ENCODE peak calls at places on chromosomes 3 and 15, in eight cellular contexts. R is GM23338, H is mesothelial cell of epicardium, Q is RWPE1, P is suprapubic skin, M is cardiac fibroblast, V is K562, I is body of pancreas. B is an unnamed sample.

GRCh38 chr15:65558336-65558735 is 28.1 kb downstream of the HACD3 start:
- DNase-seq in R (no peak), H (no peak), Q (no peak), P (no peak), M (peak; percentile 49), V (no peak), I (no peak), B (no peak)

GRCh38 chr15:101276501-101277037 is 716 bp downstream of the SELENOS start:
- DNase-seq in R (peak; percentile 53), H (no peak), Q (no peak), P (no peak), M (peak; percentile 57), V (peak; percentile 42), I (no peak), B (peak; percentile 38)

GRCh38 chr15:41501191-41501917 is 7.7 kb downstream of the ITPKA start:
- DNase-seq in R (peak; percentile 64), H (no peak), Q (no peak), P (no peak), M (no peak), V (no peak), I (no peak), B (no peak)

GRCh38 chr15:83871808-83872559 is 218.1 kb downstream of the ADAMTSL3 start:
- DNase-seq in R (no peak), H (no peak), Q (peak; percentile 63), P (no peak), M (peak; percentile 80), V (peak; percentile 16), I (no peak), B (peak; percentile 33)

GRCh38 chr3:71536376-71536965 is 47.1 kb downstream of the FOXP1 start:
- DNase-seq in R (no peak), H (no peak), Q (peak; percentile 36), P (no peak), M (peak; percentile 71), V (no peak), I (no peak), B (no peak)

GRCh38 chr3:39208463-39209055 is 16.2 kb upstream of the XIRP1 start:
- DNase-seq in R (peak; percentile 84), H (no peak), Q (peak; percentile 27), P (no peak), M (peak; percentile 67), V (peak; percentile 76), I (peak; percentile 68), B (no peak)

GRCh38 chr3:121411554-121411953 is 134.2 kb downstream of the POLQ start:
- DNase-seq in R (no peak), H (no peak), Q (no peak), P (no peak), M (peak; percentile 31), V (no peak), I (no peak), B (no peak)

GRCh38 chr15:67433495-67434099 is 87.3 kb upstream of the C15orf61 start:
- DNase-seq in R (peak; percentile 74), H (no peak), Q (peak; percentile 63), P (no peak), M (peak; percentile 73), V (peak; percentile 64), I (peak; percentile 54), B (peak; percentile 52)

GRCh38 chr3:134009345-134010000 is 20.3 kb downstream of the SLCO2A1 start:
- DNase-seq in R (no peak), H (no peak), Q (no peak), P (no peak), M (peak; percentile 60), V (no peak), I (no peak), B (no peak)

DNA sequence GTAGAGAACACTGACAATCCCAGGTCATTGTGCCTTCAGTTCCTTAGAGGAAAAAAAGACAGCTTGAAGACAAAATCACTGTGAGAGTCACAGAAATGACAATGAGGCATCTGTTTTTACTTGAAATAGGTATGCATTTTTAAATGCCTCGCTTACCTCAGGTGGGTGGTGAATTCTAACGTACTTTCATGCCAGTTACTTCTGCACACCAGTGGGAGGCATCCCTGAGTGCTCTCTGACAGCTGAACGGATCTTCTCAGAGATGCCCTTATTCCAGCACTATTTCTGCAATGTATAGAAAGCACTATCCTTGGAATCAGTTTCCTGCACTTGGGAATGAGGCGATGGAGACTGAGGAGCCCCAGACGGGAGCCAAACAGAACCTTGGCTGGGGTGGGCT is 16.2 kb downstream of the DPH3 start:
- DNase-seq in R (no peak), H (no peak), Q (no peak), P (no peak), M (no peak), V (no peak), I (no peak), B (no peak)
- TF ChIP-seq CTCF in R (no peak), H (no peak), Q (no peak), P (no peak), M (no peak), V (no peak), I (no peak), B (no peak)

GRCh38 chr3:42541079-42541478 is 38.6 kb downstream of the VIPR1 start:
- DNase-seq in R (no peak), H (no peak), Q (no peak), P (no peak), M (no peak), V (no peak), I (no peak), B (no peak)

GRCh38 chr3:42545284-42545900 is 36.4 kb downstream of the SEC22C start:
- DNase-seq in R (no peak), H (no peak), Q (no peak), P (no peak), M (no peak), V (no peak), I (no peak), B (no peak)

GRCh38 chr3:42546691-42547213 is 35.0 kb downstream of the SEC22C start:
- DNase-seq in R (no peak), H (no peak), Q (no peak), P (no peak), M (no peak), V (no peak), I (no peak), B (no peak)

GRCh38 chr3:42547401-42547945 is 34.3 kb downstream of the SEC22C start:
- DNase-seq in R (peak; percentile 89), H (peak; percentile 63), Q (peak; percentile 54), P (peak; percentile 80), M (peak; percentile 68), V (peak; percentile 84), I (peak; percentile 65), B (peak; percentile 75)

DNA sequence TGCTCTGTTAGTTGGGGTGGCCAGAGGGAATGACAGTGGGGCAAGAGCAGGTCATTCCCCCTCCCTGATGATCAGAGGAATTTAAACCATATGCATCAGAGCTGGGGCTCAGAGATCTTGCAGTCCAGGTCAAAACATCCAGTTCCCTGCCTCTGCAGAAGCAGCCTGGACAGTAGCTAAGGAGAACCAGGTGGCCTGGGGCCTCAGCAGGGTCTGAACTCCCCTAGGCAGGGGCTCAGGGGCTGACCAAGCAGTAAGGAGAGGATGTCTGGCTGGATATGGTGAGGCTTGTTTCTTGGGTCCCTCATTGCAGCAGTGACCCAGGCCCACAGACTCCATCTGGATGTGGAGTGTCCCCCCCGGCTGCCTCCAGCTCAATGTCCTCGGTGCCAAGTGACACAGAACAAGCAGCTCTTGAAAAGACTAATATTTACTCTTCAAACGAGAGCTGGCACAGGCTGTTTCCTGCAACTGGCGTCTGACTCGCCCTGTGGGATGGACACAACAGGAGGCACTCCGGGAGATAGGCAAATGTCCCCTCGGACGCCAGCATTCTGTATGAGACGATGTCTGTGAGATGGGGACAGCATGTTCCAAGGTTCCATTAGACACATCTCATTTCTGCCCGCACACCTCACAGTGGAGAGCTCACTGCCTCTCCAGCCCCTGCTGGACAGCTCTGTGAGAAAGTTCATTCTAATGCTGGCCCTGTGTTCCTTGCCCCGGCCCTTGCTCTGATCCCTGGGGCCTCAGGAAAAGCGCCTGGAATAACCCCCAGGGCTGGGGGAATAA is 37.1 kb downstream of the SEC22C start:
- DNase-seq in R (no peak), H (no peak), Q (no peak), P (no peak), M (peak; percentile 10), V (no peak), I (peak; percentile 87), B (no peak)
- TF ChIP-seq CTCF in R (no peak), H (no peak), Q (no peak), P (no peak), M (peak; percentile 25), V (no peak), I (no peak), B (no peak)

GRCh38 chr3:9795212-9795611 is 2.3 kb downstream of the ARPC4 start:
- DNase-seq in R (no peak), H (no peak), Q (no peak), P (no peak), M (no peak), V (no peak), I (no peak), B (peak; percentile 43)

GRCh38 chr3:9794400-9794799 is 1.5 kb downstream of the ARPC4 start:
- DNase-seq in R (no peak), H (no peak), Q (no peak), P (no peak), M (no peak), V (no peak), I (no peak), B (no peak)

GRCh38 chr3:9792405-9793160 is at the start of the genes ARPC4 and TADA3:
- DNase-seq in R (peak; percentile 97), H (peak; percentile 84), Q (peak; percentile 89), P (peak; percentile 96), M (peak; percentile 98), V (peak; percentile 97), I (peak; percentile 93), B (peak; percentile 94)

GRCh38 chr3:9791790-9792404 is 376 bp downstream of the TADA3 start:
- DNase-seq in R (no peak), H (no peak), Q (no peak), P (no peak), M (no peak), V (no peak), I (no peak), B (no peak)

DNA sequence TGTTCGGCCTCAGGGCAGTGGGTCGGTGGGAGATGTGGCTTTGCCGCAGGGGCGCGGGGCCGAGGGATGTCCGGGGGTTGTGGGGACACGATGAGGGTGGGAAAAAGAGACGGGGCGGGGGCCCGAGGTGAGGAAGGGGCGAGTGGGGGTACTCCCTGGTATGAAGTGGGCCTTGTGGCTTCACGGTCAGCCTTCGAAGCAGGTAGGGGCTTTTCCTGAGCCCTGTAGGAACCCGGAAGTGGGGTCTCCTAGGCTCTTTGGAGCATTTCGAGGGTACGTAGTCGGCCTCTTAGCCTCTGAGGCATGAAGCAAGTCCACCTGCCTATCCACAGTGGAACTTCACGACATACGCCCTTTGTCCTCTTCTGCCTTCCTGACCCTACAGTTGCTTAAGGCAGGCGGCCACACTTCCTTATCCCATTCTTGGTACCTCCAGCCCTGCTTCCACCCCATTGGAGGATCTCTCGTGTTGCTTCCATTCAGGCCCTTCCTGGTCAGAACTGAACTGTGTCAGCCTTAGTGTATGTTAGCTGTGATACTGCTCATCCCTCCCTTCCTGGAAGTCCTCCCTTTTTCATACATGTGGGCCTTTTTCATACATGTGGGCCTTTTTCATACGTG is 389 bp downstream of the ARPC4 start:
- DNase-seq in R (peak; percentile 62), H (no peak), Q (no peak), P (no peak), M (peak; percentile 59), V (peak; percentile 93), I (peak; percentile 23), B (no peak)
- TF ChIP-seq CTCF in R (no peak), H (no peak), Q (no peak), P (no peak), M (peak; percentile 5), V (no peak), I (no peak), B (no peak)

DNA sequence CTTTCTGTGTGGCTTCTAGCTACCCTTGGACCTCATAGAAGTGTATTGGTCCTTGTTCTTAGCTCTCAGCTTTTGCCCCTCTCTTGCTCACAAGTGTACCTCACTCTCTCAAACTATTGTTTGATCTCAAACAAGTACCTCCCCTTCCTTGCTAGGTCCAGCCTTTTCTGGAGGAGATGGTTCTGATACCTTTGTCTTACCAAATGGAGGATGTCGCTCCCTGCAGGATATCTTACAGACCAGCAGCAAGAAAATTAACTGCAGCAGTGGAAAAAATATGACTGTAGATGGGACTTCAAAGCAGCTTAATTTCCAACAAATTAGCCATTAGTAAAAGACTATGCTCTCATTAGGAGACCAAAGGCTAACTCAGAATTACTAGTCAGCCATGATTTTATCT is 388.1 kb upstream of the ROBO2 start:
- DNase-seq in R (peak; percentile 71), H (no peak), Q (no peak), P (no peak), M (no peak), V (no peak), I (no peak), B (no peak)
- TF ChIP-seq CTCF in R (peak; percentile 59), H (no peak), Q (no peak), P (no peak), M (no peak), V (no peak), I (no peak), B (no peak)